ENCODE peak calls at places on chromosome 20, in four cellular contexts. V, U, W and G are unnamed samples.

GRCh38 chr20:51767018-51767866 is 948 bp downstream of the ATP9A start:
- DNase-seq in V (no peak), U (peak; percentile 78), W (peak; percentile 20), G (peak; percentile 14)

GRCh38 chr20:41308290-41308691 is 9.2 kb downstream of the ZHX3 start:
- DNase-seq in V (peak; percentile 94), U (no peak), W (peak; percentile 89), G (peak; percentile 96)

GRCh38 chr20:52172392-52173047 is 19.1 kb downstream of the ZFP64 start:
- DNase-seq in V (no peak), U (no peak), W (no peak), G (no peak)

GRCh38 chr20:32820698-32821378 is 1.1 kb downstream of the MAPRE1 start:
- DNase-seq in V (no peak), U (no peak), W (peak; percentile 11), G (no peak)

GRCh38 chr20:32574296-32575226 is 10.6 kb downstream of the NOL4L start:
- DNase-seq in V (peak; percentile 99), U (peak; percentile 69), W (peak; percentile 71), G (peak; percentile 92)

GRCh38 chr20:54167909-54168872 is 5.6 kb downstream of the CYP24A1 start:
- DNase-seq in V (no peak), U (no peak), W (no peak), G (peak; percentile 38)

GRCh38 chr20:57451759-57452661 is 60.8 kb downstream of the RBM38 start:
- DNase-seq in V (no peak), U (peak; percentile 73), W (peak; percentile 45), G (no peak)

GRCh38 chr20:47406849-47407682 is 50.6 kb upstream of the ZMYND8 start:
- DNase-seq in V (peak; percentile 23), U (no peak), W (peak; percentile 17), G (peak; percentile 68)

GRCh38 chr20:58649288-58650180 is 1.5 kb upstream of the STX16 start:
- DNase-seq in V (no peak), U (no peak), W (no peak), G (no peak)

GRCh38 chr20:32485770-32486248 is 99.3 kb downstream of the NOL4L start:
- DNase-seq in V (no peak), U (no peak), W (no peak), G (no peak)

GRCh38 chr20:48126227-48126740 is 341.0 kb upstream of the SULF2 start:
- DNase-seq in V (no peak), U (no peak), W (no peak), G (no peak)

GRCh38 chr20:8151371-8151770 is 19.3 kb downstream of the PLCB1 start:
- DNase-seq in V (peak; percentile 23), U (no peak), W (no peak), G (peak; percentile 50)

GRCh38 chr20:24651171-24651972 is 181.9 kb downstream of the SYNDIG1 start:
- DNase-seq in V (peak; percentile 73), U (no peak), W (peak; percentile 97), G (peak; percentile 61)

GRCh38 chr20:37937686-37938085 is 34.8 kb downstream of the VSTM2L start:
- DNase-seq in V (no peak), U (no peak), W (no peak), G (no peak)

GRCh38 chr20:6812530-6812929 is 45.0 kb downstream of the BMP2 start:
- DNase-seq in V (no peak), U (no peak), W (no peak), G (no peak)

GRCh38 chr20:53047203-53047602 is 75.0 kb downstream of the TSHZ2 start:
- DNase-seq in V (no peak), U (no peak), W (no peak), G (no peak)

GRCh38 chr20:56715309-56715708 is 86.2 kb downstream of the TFAP2C start:
- DNase-seq in V (no peak), U (no peak), W (no peak), G (no peak)

GRCh38 chr20:58344741-58345140 is 35.2 kb downstream of the RAB22A start:
- DNase-seq in V (peak; percentile 33), U (no peak), W (peak; percentile 51), G (peak; percentile 52)

GRCh38 chr20:50353289-50353961 is 156.8 kb upstream of the PTPN1 start:
- DNase-seq in V (no peak), U (peak; percentile 70), W (no peak), G (no peak)

GRCh38 chr20:32980131-32980941 is 23.9 kb downstream of the SUN5 start:
- DNase-seq in V (no peak), U (no peak), W (no peak), G (no peak)

GRCh38 chr20:12838261-12838866 is 170.4 kb upstream of the SPTLC3 start:
- DNase-seq in V (no peak), U (no peak), W (no peak), G (no peak)
- TF ChIP-seq CTCF in V (peak; percentile 21), U (no peak), W (no peak), G (no peak)

DNA sequence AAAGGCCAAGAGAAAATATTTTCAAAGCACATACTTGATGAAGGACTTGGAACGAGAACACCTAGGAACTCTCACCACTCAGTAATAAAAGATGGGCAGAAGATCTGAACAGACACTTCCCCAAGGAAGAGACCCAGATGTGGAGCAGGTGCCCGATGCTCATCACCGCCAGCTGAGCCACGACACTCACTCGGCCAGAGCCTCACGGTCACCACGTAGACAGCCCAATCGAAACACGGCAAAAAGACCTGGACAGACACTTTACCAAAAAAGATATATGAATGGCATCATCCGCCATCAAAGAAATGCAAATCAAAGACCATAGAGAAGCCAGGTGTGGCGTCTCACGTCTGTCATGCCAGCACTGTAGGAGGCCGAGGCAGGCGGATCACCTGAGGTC is 41.6 kb downstream of the SLC2A4RG start:
- DNase-seq in V (no peak), U (no peak), W (no peak), G (no peak)
- H3K4me3 ChIP-seq in V (no peak overlapping the region), U (no peak overlapping the region), W (no peak overlapping the region), G (no peak overlapping the region)

DNA sequence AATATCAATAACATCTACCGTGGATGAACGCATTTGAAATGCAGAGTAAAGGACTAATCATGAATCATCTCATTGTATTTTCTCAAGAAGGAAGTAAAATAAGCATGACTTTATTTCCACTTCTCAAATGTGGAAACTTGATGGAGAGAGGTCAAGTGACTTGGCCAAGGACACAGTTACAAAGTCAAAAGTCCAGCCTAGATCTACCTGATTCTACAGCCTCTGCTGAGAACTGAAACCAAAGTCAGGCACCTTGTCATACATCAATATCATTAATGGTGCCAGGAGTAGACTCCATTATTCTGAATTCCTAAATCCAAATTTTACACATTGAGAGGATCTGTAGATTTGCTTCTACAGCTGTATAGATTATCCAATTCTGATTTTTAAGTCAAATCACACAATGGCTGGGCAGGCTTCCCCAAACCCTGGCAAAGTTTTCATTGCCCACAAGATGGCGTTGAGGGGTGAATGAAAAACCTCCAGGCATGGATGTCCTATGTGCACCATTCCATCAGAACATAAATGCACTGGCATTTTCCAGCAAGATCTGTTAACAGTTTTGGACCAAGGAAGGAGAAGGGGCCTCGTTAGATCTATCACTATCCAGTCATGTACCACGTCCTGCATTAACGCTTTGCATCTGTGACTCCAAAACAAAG is 423.0 kb downstream of the MAFB start:
- DNase-seq in V (peak; percentile 68), U (no peak), W (peak; percentile 54), G (peak; percentile 59)
- TF ChIP-seq CTCF in V (peak; percentile 73), U (peak; percentile 40), W (peak; percentile 80), G (peak; percentile 65)

GRCh38 chr20:1154224-1154623 is 30.6 kb downstream of the TMEM74B start:
- DNase-seq in V (no peak), U (no peak), W (no peak), G (no peak)
- H3K4me3 ChIP-seq in V (no peak overlapping the region), U (no peak overlapping the region), W (no peak overlapping the region), G (no peak overlapping the region)

GRCh38 chr20:34084227-34084923 is 27.7 kb downstream of the EIF2S2 start:
- DNase-seq in V (peak; percentile 42), U (no peak), W (no peak), G (no peak)

GRCh38 chr20:34085544-34086040 is 26.5 kb downstream of the EIF2S2 start:
- DNase-seq in V (no peak), U (no peak), W (no peak), G (no peak)

GRCh38 chr20:34083781-34084180 is 28.3 kb downstream of the EIF2S2 start:
- DNase-seq in V (no peak), U (no peak), W (no peak), G (no peak)

GRCh38 chr20:34082232-34082887 is 29.7 kb downstream of the EIF2S2 start:
- DNase-seq in V (no peak), U (no peak), W (no peak), G (no peak)

DNA sequence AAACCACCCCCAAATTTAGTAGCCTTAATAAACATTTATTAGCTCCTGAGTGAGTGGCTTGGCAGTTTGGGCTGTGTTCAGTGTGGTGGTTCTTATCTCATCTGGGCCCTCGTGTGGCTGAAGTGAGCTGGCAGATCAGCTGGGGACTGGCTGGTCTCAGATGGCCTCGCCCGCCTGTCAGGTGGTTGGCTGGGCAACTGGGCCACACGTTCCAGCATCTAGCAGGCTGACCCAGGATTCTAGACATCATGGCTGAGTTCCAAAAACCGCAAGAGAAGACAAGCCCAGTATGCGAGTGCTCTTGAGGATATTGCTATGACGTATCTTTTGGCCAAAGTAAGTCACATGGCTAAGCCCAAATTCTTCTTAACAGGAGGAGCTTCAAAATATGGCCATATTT is 28.9 kb downstream of the EIF2S2 start:
- DNase-seq in V (peak; percentile 95), U (peak; percentile 87), W (peak; percentile 94), G (peak; percentile 96)
- TF ChIP-seq CTCF in V (peak; percentile 23), U (no peak), W (peak; percentile 21), G (peak; percentile 5)